ENCODE peak calls at places on chromosomes 2 and 18, in seven cellular contexts. One of them, this sample, is unnamed.

GRCh38 chr2:233643128-233643527 is 6.9 kb downstream of the UGT1A10 start:
- DNase-seq in epithelial cell of proximal tubule: no peak
- DNase-seq in activated T-cell treated with anti-CD3 and anti-CD28 coated beads, Interleukin-2, amount 50 U/mL, for 48 hours: no peak
- DNase-seq in EL: peak
- DNase-seq in NCI-H510A: no peak
- DNase-seq in GM20000: no peak
- DNase-seq in amygdala: no peak
- DNase-seq in this sample: no peak

GRCh38 chr2:17800219-17800618 is 16.0 kb upstream of the MSGN1 start:
- DNase-seq in EL: no peak
- DNase-seq in GM20000: no peak
- DNase-seq in amygdala: peak
- DNase-seq in epithelial cell of proximal tubule: no peak
- DNase-seq in NCI-H510A: no peak
- DNase-seq in activated T-cell treated with anti-CD3 and anti-CD28 coated beads, Interleukin-2, amount 50 U/mL, for 48 hours: no peak
- DNase-seq in this sample: no peak

GRCh38 chr2:10161961-10162441 is 39.5 kb downstream of the RRM2 start:
- DNase-seq in activated T-cell treated with anti-CD3 and anti-CD28 coated beads, Interleukin-2, amount 50 U/mL, for 48 hours: peak
- DNase-seq in GM20000: no peak
- DNase-seq in epithelial cell of proximal tubule: no peak
- DNase-seq in amygdala: no peak
- DNase-seq in NCI-H510A: no peak
- DNase-seq in EL: no peak
- DNase-seq in this sample: peak

GRCh38 chr2:127661949-127662510 is 13.3 kb downstream of the LIMS2 start:
- DNase-seq in EL: no peak
- DNase-seq in activated T-cell treated with anti-CD3 and anti-CD28 coated beads, Interleukin-2, amount 50 U/mL, for 48 hours: no peak
- DNase-seq in GM20000: no peak
- DNase-seq in NCI-H510A: no peak
- DNase-seq in epithelial cell of proximal tubule: no peak
- DNase-seq in amygdala: no peak
- DNase-seq in this sample: no peak

GRCh38 chr18:27970321-27970720 is 206.6 kb downstream of the CDH2 start:
- DNase-seq in EL: no peak
- DNase-seq in amygdala: no peak
- DNase-seq in GM20000: no peak
- DNase-seq in NCI-H510A: no peak
- DNase-seq in epithelial cell of proximal tubule: no peak
- DNase-seq in activated T-cell treated with anti-CD3 and anti-CD28 coated beads, Interleukin-2, amount 50 U/mL, for 48 hours: no peak
- DNase-seq in this sample: no peak

GRCh38 chr2:236919209-236919608 is 166.5 kb upstream of the COPS8 start:
- DNase-seq in activated T-cell treated with anti-CD3 and anti-CD28 coated beads, Interleukin-2, amount 50 U/mL, for 48 hours: no peak
- DNase-seq in EL: peak
- DNase-seq in NCI-H510A: no peak
- DNase-seq in amygdala: no peak
- DNase-seq in epithelial cell of proximal tubule: no peak
- DNase-seq in GM20000: no peak
- DNase-seq in this sample: peak

GRCh38 chr2:235480614-235481013 is 13.2 kb upstream of the AGAP1 start:
- DNase-seq in epithelial cell of proximal tubule: no peak
- DNase-seq in activated T-cell treated with anti-CD3 and anti-CD28 coated beads, Interleukin-2, amount 50 U/mL, for 48 hours: no peak
- DNase-seq in amygdala: no peak
- DNase-seq in NCI-H510A: no peak
- DNase-seq in EL: no peak
- DNase-seq in GM20000: no peak
- DNase-seq in this sample: no peak

GRCh38 chr18:74597662-74598349 is at the start of gene ZNF407:
- DNase-seq in EL: peak
- DNase-seq in amygdala: peak
- DNase-seq in epithelial cell of proximal tubule: peak
- DNase-seq in NCI-H510A: peak
- DNase-seq in GM20000: peak
- DNase-seq in activated T-cell treated with anti-CD3 and anti-CD28 coated beads, Interleukin-2, amount 50 U/mL, for 48 hours: peak
- DNase-seq in this sample: peak

GRCh38 chr2:175633227-175633626 is 368.8 kb downstream of the LNPK start:
- DNase-seq in epithelial cell of proximal tubule: no peak
- DNase-seq in GM20000: no peak
- DNase-seq in NCI-H510A: no peak
- DNase-seq in amygdala: no peak
- DNase-seq in activated T-cell treated with anti-CD3 and anti-CD28 coated beads, Interleukin-2, amount 50 U/mL, for 48 hours: no peak
- DNase-seq in EL: no peak
- DNase-seq in this sample: no peak

GRCh38 chr2:226652388-226652787 is 147.2 kb downstream of the IRS1 start:
- DNase-seq in GM20000: no peak
- DNase-seq in epithelial cell of proximal tubule: peak
- DNase-seq in activated T-cell treated with anti-CD3 and anti-CD28 coated beads, Interleukin-2, amount 50 U/mL, for 48 hours: no peak
- DNase-seq in NCI-H510A: no peak
- DNase-seq in amygdala: no peak
- DNase-seq in EL: peak
- DNase-seq in this sample: peak

GRCh38 chr2:237184192-237184922 is 98.7 kb downstream of the COPS8 start:
- DNase-seq in epithelial cell of proximal tubule: no peak
- DNase-seq in EL: peak
- DNase-seq in activated T-cell treated with anti-CD3 and anti-CD28 coated beads, Interleukin-2, amount 50 U/mL, for 48 hours: no peak
- DNase-seq in amygdala: no peak
- DNase-seq in GM20000: no peak
- DNase-seq in NCI-H510A: no peak
- DNase-seq in this sample: no peak

GRCh38 chr2:152407204-152407721 is 72.3 kb downstream of the FMNL2 start:
- DNase-seq in activated T-cell treated with anti-CD3 and anti-CD28 coated beads, Interleukin-2, amount 50 U/mL, for 48 hours: peak
- DNase-seq in NCI-H510A: no peak
- DNase-seq in EL: peak
- DNase-seq in epithelial cell of proximal tubule: no peak
- DNase-seq in amygdala: peak
- DNase-seq in GM20000: peak
- DNase-seq in this sample: peak

GRCh38 chr18:77495982-77496690 is 246.5 kb downstream of the GALR1 start:
- DNase-seq in epithelial cell of proximal tubule: no peak
- DNase-seq in EL: no peak
- DNase-seq in activated T-cell treated with anti-CD3 and anti-CD28 coated beads, Interleukin-2, amount 50 U/mL, for 48 hours: no peak
- DNase-seq in GM20000: no peak
- DNase-seq in amygdala: no peak
- DNase-seq in NCI-H510A: no peak
- DNase-seq in this sample: no peak

GRCh38 chr2:50611261-50612020 is 420.5 kb downstream of the NRXN1 start:
- DNase-seq in GM20000: no peak
- DNase-seq in amygdala: no peak
- DNase-seq in activated T-cell treated with anti-CD3 and anti-CD28 coated beads, Interleukin-2, amount 50 U/mL, for 48 hours: no peak
- DNase-seq in epithelial cell of proximal tubule: no peak
- DNase-seq in NCI-H510A: no peak
- DNase-seq in EL: no peak
- DNase-seq in this sample: no peak

GRCh38 chr2:106026271-106027190 is 167.6 kb downstream of the UXS1 start:
- DNase-seq in activated T-cell treated with anti-CD3 and anti-CD28 coated beads, Interleukin-2, amount 50 U/mL, for 48 hours: no peak
- DNase-seq in amygdala: no peak
- DNase-seq in EL: no peak
- DNase-seq in NCI-H510A: no peak
- DNase-seq in GM20000: no peak
- DNase-seq in epithelial cell of proximal tubule: no peak
- DNase-seq in this sample: no peak

GRCh38 chr2:112692496-112692911 is 28.3 kb upstream of the NT5DC4 start:
- DNase-seq in epithelial cell of proximal tubule: peak
- DNase-seq in activated T-cell treated with anti-CD3 and anti-CD28 coated beads, Interleukin-2, amount 50 U/mL, for 48 hours: peak
- DNase-seq in EL: peak
- DNase-seq in NCI-H510A: peak
- DNase-seq in amygdala: no peak
- DNase-seq in GM20000: peak
- DNase-seq in this sample: peak

GRCh38 chr2:28448738-28449100 is 47.1 kb upstream of the PLB1 start:
- DNase-seq in amygdala: no peak
- DNase-seq in activated T-cell treated with anti-CD3 and anti-CD28 coated beads, Interleukin-2, amount 50 U/mL, for 48 hours: peak
- DNase-seq in epithelial cell of proximal tubule: no peak
- DNase-seq in NCI-H510A: no peak
- DNase-seq in GM20000: no peak
- DNase-seq in EL: no peak
- DNase-seq in this sample: no peak

GRCh38 chr18:57806201-57806890 is 3.2 kb upstream of the ATP8B1 start:
- DNase-seq in activated T-cell treated with anti-CD3 and anti-CD28 coated beads, Interleukin-2, amount 50 U/mL, for 48 hours: no peak
- DNase-seq in NCI-H510A: no peak
- DNase-seq in GM20000: no peak
- DNase-seq in epithelial cell of proximal tubule: no peak
- DNase-seq in EL: no peak
- DNase-seq in amygdala: no peak
- DNase-seq in this sample: no peak

GRCh38 chr2:84257871-84258270 is 201.2 kb downstream of the SUCLG1 start:
- DNase-seq in amygdala: no peak
- DNase-seq in epithelial cell of proximal tubule: no peak
- DNase-seq in activated T-cell treated with anti-CD3 and anti-CD28 coated beads, Interleukin-2, amount 50 U/mL, for 48 hours: no peak
- DNase-seq in NCI-H510A: no peak
- DNase-seq in EL: no peak
- DNase-seq in GM20000: no peak
- DNase-seq in this sample: peak

GRCh38 chr2:197167608-197168287 is 142.8 kb downstream of the ANKRD44 start:
- DNase-seq in EL: no peak
- DNase-seq in GM20000: no peak
- DNase-seq in NCI-H510A: no peak
- DNase-seq in epithelial cell of proximal tubule: no peak
- DNase-seq in amygdala: no peak
- DNase-seq in activated T-cell treated with anti-CD3 and anti-CD28 coated beads, Interleukin-2, amount 50 U/mL, for 48 hours: no peak
- DNase-seq in this sample: no peak

GRCh38 chr2:183035954-183036669 is 2.1 kb downstream of the NCKAP1 start:
- DNase-seq in amygdala: no peak
- DNase-seq in GM20000: peak
- DNase-seq in epithelial cell of proximal tubule: no peak
- DNase-seq in EL: no peak
- DNase-seq in activated T-cell treated with anti-CD3 and anti-CD28 coated beads, Interleukin-2, amount 50 U/mL, for 48 hours: no peak
- DNase-seq in NCI-H510A: no peak
- DNase-seq in this sample: no peak

This sample was measured in astrocyte of the hippocampus.